ENCODE peak calls at places on chromosomes 11 and 22, in nine cellular contexts. K, G, X, Z, L, R, N, V and S are unnamed samples.

GRCh38 chr11:111372538-111372937 is 6.5 kb downstream of the POU2AF1 start:
- DNase-seq in K (no peak), Z (no peak), X (no peak), R (no peak), L (no peak), V (no peak), N (no peak), G (no peak), S (no peak)

GRCh38 chr22:22913989-22914388 is 26.4 kb downstream of the IGLL5 start:
- DNase-seq in N (no peak), L (no peak), G (no peak), V (no peak), R (no peak), Z (no peak), X (peak), K (no peak), S (no peak)

GRCh38 chr22:18975434-18976196 is 39.5 kb upstream of the PRODH start:
- DNase-seq in G (no peak), Z (no peak), R (no peak), X (no peak), N (no peak), L (no peak), K (peak), V (no peak), S (no peak)

GRCh38 chr11:117230981-117231636 is 764 bp downstream of the PCSK7 start:
- DNase-seq in K (no peak), N (no peak), V (no peak), G (no peak), X (no peak), Z (no peak), R (peak), L (no peak), S (no peak)

GRCh38 chr22:42651134-42651533 is 1.9 kb upstream of the CYB5R3 start:
- DNase-seq in K (no peak), Z (peak), R (no peak), N (no peak), V (no peak), X (no peak), L (no peak), G (no peak), S (no peak)

GRCh38 chr11:21476588-21476987 is 716.3 kb upstream of the ANO5 start:
- DNase-seq in L (no peak), X (no peak), Z (no peak), K (no peak), G (no peak), V (no peak), N (no peak), R (no peak), S (no peak)

GRCh38 chr22:34971456-34971855 is 94.5 kb upstream of the ISX start:
- DNase-seq in V (no peak), L (no peak), R (no peak), X (no peak), N (no peak), K (no peak), G (no peak), Z (no peak), S (no peak)

GRCh38 chr22:29524440-29525191 is 28.9 kb downstream of the THOC5 start:
- DNase-seq in K (no peak), Z (peak), G (peak), R (peak), X (peak), L (no peak), V (peak), N (no peak), S (no peak)

GRCh38 chr11:64918056-64918455 is 1.0 kb upstream of the ATG2A start:
- DNase-seq in G (no peak), R (no peak), Z (no peak), L (peak), X (no peak), N (no peak), V (no peak), K (no peak), S (no peak)

GRCh38 chr11:86760577-86760976 is 39.8 kb upstream of the PRSS23 start:
- DNase-seq in K (no peak), L (no peak), V (no peak), X (no peak), R (no peak), Z (no peak), G (no peak), N (no peak), S (no peak)

GRCh38 chr11:128501008-128501407 is 86.3 kb downstream of the ETS1 start:
- DNase-seq in K (no peak), G (no peak), R (no peak), Z (no peak), X (no peak), N (no peak), V (no peak), L (no peak), S (no peak)

GRCh38 chr22:44544523-44545433 is 46.7 kb upstream of the RTL6 start:
- DNase-seq in Z (no peak), K (peak), X (no peak), R (no peak), L (no peak), G (no peak), N (no peak), V (no peak), S (no peak)

GRCh38 chr11:44766112-44766971 is 39.6 kb downstream of the TSPAN18 start:
- DNase-seq in L (no peak), V (no peak), N (no peak), X (no peak), K (no peak), R (no peak), Z (no peak), G (peak), S (no peak)

GRCh38 chr22:42745118-42745517 is 24.4 kb upstream of the A4GALT start:
- DNase-seq in X (no peak), V (no peak), L (no peak), Z (no peak), R (no peak), G (no peak), K (no peak), N (no peak), S (no peak)

GRCh38 chr22:20607157-20607907 is 99.9 kb downstream of the MED15 start:
- DNase-seq in V (no peak), N (no peak), L (no peak), Z (no peak), R (no peak), G (no peak), K (peak), X (no peak), S (no peak)

GRCh38 chr22:42273855-42274451 is 3.5 kb upstream of the TCF20 start:
- DNase-seq in L (peak), N (no peak), V (no peak), X (no peak), K (no peak), R (no peak), Z (no peak), G (no peak), S (no peak)

GRCh38 chr11:89355649-89356048 is 135.5 kb downstream of the NOX4 start:
- DNase-seq in V (no peak), K (no peak), X (no peak), L (no peak), G (no peak), Z (no peak), R (no peak), N (no peak), S (no peak)

GRCh38 chr11:38323961-38324761 is 1726.1 kb upstream of the RAG2 start:
- DNase-seq in G (no peak), V (no peak), X (no peak), L (no peak), Z (no peak), K (no peak), R (no peak), N (no peak), S (no peak)

GRCh38 chr11:1160231-1161101 is 2.7 kb downstream of the MUC5AC start:
- DNase-seq in Z (no peak), V (no peak), L (no peak), X (no peak), G (peak), N (no peak), R (peak), K (peak), S (no peak)

GRCh38 chr11:123683616-123684170 is 29.3 kb upstream of the SCN3B start:
- DNase-seq in Z (no peak), G (no peak), L (no peak), V (no peak), K (no peak), X (no peak), R (no peak), N (no peak), S (no peak)

GRCh38 chr22:48849963-48850657 is 977.6 kb downstream of the BRD1 start:
- DNase-seq in Z (no peak), X (no peak), R (no peak), K (no peak), N (no peak), G (no peak), L (peak), V (no peak), S (no peak)
- H3K4me3 ChIP-seq in Z (no peak), X (no peak), R (no peak), K (no peak), N (no peak), G (no peak), L (no peak), V (no peak), S (no peak)

DNA sequence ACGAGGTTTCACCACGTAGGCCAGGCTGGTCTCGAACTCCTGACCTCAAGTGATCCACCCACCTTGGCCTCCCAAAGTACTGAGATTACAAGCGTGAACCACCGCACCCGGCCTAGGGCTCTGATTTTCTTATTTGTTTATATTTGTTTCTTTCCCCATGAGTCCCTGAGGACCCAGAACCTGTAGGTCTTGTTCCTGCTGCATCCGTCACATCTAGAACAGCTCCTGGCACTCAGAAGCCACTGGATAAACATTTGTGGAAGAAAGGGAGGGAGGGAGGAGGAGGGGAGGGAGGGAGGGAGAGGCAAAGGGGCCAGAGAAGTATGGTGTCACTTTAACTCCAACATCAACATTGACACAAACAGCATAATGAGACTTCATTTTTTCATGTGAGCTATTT is 67.7 kb downstream of the CELSR1 start:
- DNase-seq in G (no peak), X (no peak), R (no peak), L (no peak), N (no peak), Z (no peak), K (no peak), V (no peak), S (no peak)
- TF ChIP-seq EP300 in G (no peak), X (no peak), R (no peak), L (no peak), N (no peak), Z (no peak), K (no peak), V (no peak), S (no peak)

GRCh38 chr11:134759855-134760254 is 347.8 kb upstream of the B3GAT1 start:
- DNase-seq in L (no peak), Z (no peak), V (no peak), R (no peak), N (peak), K (peak), G (no peak), X (no peak), S (no peak)
- H3K4me3 ChIP-seq in L (no peak), Z (no peak), V (no peak), R (no peak), N (no peak), K (no peak), G (no peak), X (no peak), S (no peak)

GRCh38 chr11:34641456-34641855 is 20.6 kb downstream of the EHF start:
- DNase-seq in N (no peak), V (no peak), R (no peak), X (no peak), K (no peak), L (no peak), Z (no peak), G (no peak), S (no peak)

GRCh38 chr11:34637303-34637702 is 16.4 kb downstream of the EHF start:
- DNase-seq in N (no peak), R (no peak), V (no peak), X (no peak), G (no peak), L (no peak), Z (no peak), K (no peak), S (no peak)

GRCh38 chr11:34638897-34639296 is 18.0 kb downstream of the EHF start:
- DNase-seq in G (no peak), R (no peak), X (no peak), V (no peak), Z (no peak), N (no peak), L (no peak), K (no peak), S (no peak)

GRCh38 chr11:34640050-34640971 is 19.4 kb downstream of the EHF start:
- DNase-seq in Z (peak), N (no peak), R (peak), K (no peak), L (no peak), G (no peak), X (no peak), V (no peak), S (no peak)

GRCh38 chr11:34639545-34639944 is 18.7 kb downstream of the EHF start:
- DNase-seq in L (no peak), K (no peak), G (no peak), N (no peak), V (no peak), X (no peak), Z (no peak), R (peak), S (no peak)
- TF ChIP-seq EP300 in L (no peak), K (no peak), G (no peak), N (no peak), V (no peak), X (no peak), Z (no peak), R (no peak), S (no peak)

GRCh38 chr11:104964247-104964646 is 4.1 kb downstream of the CASP4 start:
- DNase-seq in N (no peak), V (no peak), L (no peak), X (no peak), Z (no peak), G (no peak), K (no peak), R (no peak), S (no peak)

GRCh38 chr11:104967493-104968364 is 645 bp downstream of the CASP4 start:
- DNase-seq in V (no peak), L (no peak), Z (peak), R (no peak), X (no peak), K (no peak), N (no peak), G (no peak), S (no peak)

GRCh38 chr11:104968365-104968855 is at the start of gene CASP4:
- DNase-seq in X (no peak), R (peak), V (no peak), Z (peak), L (no peak), G (no peak), N (no peak), K (no peak), S (peak)

GRCh38 chr11:104962852-104963251 is 5.5 kb downstream of the CASP4 start:
- DNase-seq in K (no peak), N (no peak), G (no peak), V (no peak), X (no peak), R (no peak), Z (no peak), L (no peak), S (no peak)

GRCh38 chr11:104965735-104966134 is 2.6 kb downstream of the CASP4 start:
- DNase-seq in N (no peak), R (no peak), Z (no peak), G (no peak), L (no peak), K (no peak), X (no peak), V (no peak), S (no peak)
- H3K4me3 ChIP-seq in N (peak), R (no peak), Z (no peak), G (no peak), L (no peak), K (peak), X (no peak), V (no peak), S (no peak)

GRCh38 chr11:19987243-19987870 is 172.9 kb downstream of the DBX1 start:
- DNase-seq in L (no peak), V (no peak), Z (no peak), R (no peak), G (no peak), N (no peak), K (no peak), X (no peak), S (no peak)
- TF ChIP-seq EP300 in L (no peak), V (no peak), Z (no peak), R (no peak), G (no peak), N (no peak), K (no peak), X (no peak), S (no peak)

GRCh38 chr22:39437836-39438704 is 18.7 kb upstream of the MGAT3 start:
- DNase-seq in X (no peak), N (no peak), K (no peak), L (no peak), Z (no peak), G (no peak), V (no peak), R (peak), S (no peak)
- H3K4me3 ChIP-seq in X (no peak), N (no peak), K (no peak), L (peak), Z (no peak), G (peak), V (no peak), R (no peak), S (peak)